ENCODE peak calls at places on chromosomes 7 and 10, in seven cellular contexts. One of them, this sample, is unnamed. For H3K9me3, the result is how much of the 10 kb centered on the place peaks cover.

GRCh38 chr10:55627526-55628170 is 733.4 kb downstream of the ZWINT start:
- DNase-seq in upper lobe of right lung: peak
- DNase-seq in OCI-LY7: no peak
- DNase-seq in naive thymus-derived CD4-positive, alpha-beta T cell: no peak
- DNase-seq in aorta: no peak
- DNase-seq in Peyer's patch: no peak
- DNase-seq in right atrium auricular region: no peak
- DNase-seq in this sample: no peak

GRCh38 chr10:72162978-72163377 is 52.8 kb upstream of the ANAPC16 start:
- DNase-seq in upper lobe of right lung: no peak
- DNase-seq in OCI-LY7: no peak
- DNase-seq in aorta: no peak
- DNase-seq in naive thymus-derived CD4-positive, alpha-beta T cell: no peak
- DNase-seq in right atrium auricular region: no peak
- DNase-seq in Peyer's patch: no peak
- DNase-seq in this sample: no peak

GRCh38 chr7:2965745-2966270 is 77.9 kb downstream of the CARD11 start:
- DNase-seq in OCI-LY7: no peak
- DNase-seq in Peyer's patch: no peak
- DNase-seq in naive thymus-derived CD4-positive, alpha-beta T cell: no peak
- DNase-seq in right atrium auricular region: no peak
- DNase-seq in upper lobe of right lung: no peak
- DNase-seq in aorta: no peak
- DNase-seq in this sample: no peak

GRCh38 chr10:132869621-132870020 is 72.7 kb downstream of the CFAP46 start:
- DNase-seq in naive thymus-derived CD4-positive, alpha-beta T cell: no peak
- DNase-seq in aorta: peak
- DNase-seq in upper lobe of right lung: peak
- DNase-seq in OCI-LY7: no peak
- DNase-seq in right atrium auricular region: no peak
- DNase-seq in Peyer's patch: no peak
- DNase-seq in this sample: no peak

GRCh38 chr7:47310020-47310419 is 271.9 kb downstream of the TNS3 start:
- DNase-seq in aorta: no peak
- DNase-seq in right atrium auricular region: no peak
- DNase-seq in upper lobe of right lung: no peak
- DNase-seq in Peyer's patch: no peak
- DNase-seq in naive thymus-derived CD4-positive, alpha-beta T cell: no peak
- DNase-seq in OCI-LY7: no peak
- DNase-seq in this sample: no peak

GRCh38 chr7:141156446-141156845 is 82.6 kb downstream of the TMEM178B start:
- DNase-seq in right atrium auricular region: no peak
- DNase-seq in OCI-LY7: no peak
- DNase-seq in aorta: no peak
- DNase-seq in naive thymus-derived CD4-positive, alpha-beta T cell: no peak
- DNase-seq in Peyer's patch: no peak
- DNase-seq in upper lobe of right lung: no peak
- DNase-seq in this sample: no peak

GRCh38 chr7:112481833-112482669 is 1.3 kb downstream of the LSMEM1 start:
- DNase-seq in right atrium auricular region: no peak
- DNase-seq in upper lobe of right lung: no peak
- DNase-seq in naive thymus-derived CD4-positive, alpha-beta T cell: no peak
- DNase-seq in OCI-LY7: no peak
- DNase-seq in aorta: no peak
- DNase-seq in Peyer's patch: no peak
- DNase-seq in this sample: no peak

GRCh38 chr10:119377905-119378736 is 164.4 kb downstream of the RGS10 start:
- DNase-seq in Peyer's patch: no peak
- DNase-seq in OCI-LY7: no peak
- DNase-seq in right atrium auricular region: no peak
- DNase-seq in upper lobe of right lung: no peak
- DNase-seq in aorta: no peak
- DNase-seq in naive thymus-derived CD4-positive, alpha-beta T cell: no peak
- DNase-seq in this sample: no peak

GRCh38 chr7:22601812-22602568 is 102.0 kb upstream of the STEAP1B start:
- DNase-seq in OCI-LY7: no peak
- DNase-seq in aorta: no peak
- DNase-seq in upper lobe of right lung: no peak
- DNase-seq in right atrium auricular region: no peak
- DNase-seq in Peyer's patch: no peak
- DNase-seq in naive thymus-derived CD4-positive, alpha-beta T cell: no peak
- DNase-seq in this sample: no peak

GRCh38 chr7:44348851-44349781 is 23.7 kb upstream of the CAMK2B start:
- DNase-seq in Peyer's patch: no peak
- DNase-seq in right atrium auricular region: no peak
- DNase-seq in upper lobe of right lung: no peak
- DNase-seq in aorta: peak
- DNase-seq in OCI-LY7: no peak
- DNase-seq in naive thymus-derived CD4-positive, alpha-beta T cell: no peak
- DNase-seq in this sample: no peak

GRCh38 chr10:117543245-117543998 is 876 bp downstream of the EMX2 start:
- DNase-seq in naive thymus-derived CD4-positive, alpha-beta T cell: no peak
- DNase-seq in Peyer's patch: no peak
- DNase-seq in right atrium auricular region: no peak
- DNase-seq in upper lobe of right lung: no peak
- DNase-seq in OCI-LY7: no peak
- DNase-seq in aorta: peak
- DNase-seq in this sample: no peak

GRCh38 chr7:122155566-122155965 is 11.5 kb upstream of the AASS start:
- DNase-seq in aorta: no peak
- DNase-seq in OCI-LY7: no peak
- DNase-seq in naive thymus-derived CD4-positive, alpha-beta T cell: no peak
- DNase-seq in Peyer's patch: no peak
- DNase-seq in right atrium auricular region: no peak
- DNase-seq in upper lobe of right lung: no peak
- DNase-seq in this sample: no peak

GRCh38 chr7:19522486-19522885 is 186.4 kb downstream of the POLR1F start:
- DNase-seq in aorta: no peak
- DNase-seq in upper lobe of right lung: no peak
- DNase-seq in naive thymus-derived CD4-positive, alpha-beta T cell: no peak
- DNase-seq in Peyer's patch: no peak
- DNase-seq in OCI-LY7: no peak
- DNase-seq in right atrium auricular region: no peak
- DNase-seq in this sample: no peak

GRCh38 chr10:87058171-87058570 is 36.5 kb downstream of the GLUD1 start:
- DNase-seq in naive thymus-derived CD4-positive, alpha-beta T cell: no peak
- DNase-seq in OCI-LY7: no peak
- DNase-seq in upper lobe of right lung: no peak
- DNase-seq in Peyer's patch: no peak
- DNase-seq in aorta: no peak
- DNase-seq in right atrium auricular region: no peak
- DNase-seq in this sample: no peak

GRCh38 chr10:79292789-79293746 is 54.2 kb upstream of the PPIF start:
- DNase-seq in right atrium auricular region: no peak
- DNase-seq in aorta: no peak
- DNase-seq in upper lobe of right lung: no peak
- DNase-seq in Peyer's patch: no peak
- DNase-seq in naive thymus-derived CD4-positive, alpha-beta T cell: peak
- DNase-seq in OCI-LY7: peak
- DNase-seq in this sample: no peak

GRCh38 chr7:118918556-118918955 is 694.1 kb downstream of the ANKRD7 start:
- DNase-seq in right atrium auricular region: no peak
- DNase-seq in upper lobe of right lung: no peak
- DNase-seq in OCI-LY7: peak
- DNase-seq in aorta: no peak
- DNase-seq in Peyer's patch: no peak
- DNase-seq in naive thymus-derived CD4-positive, alpha-beta T cell: no peak
- DNase-seq in this sample: no peak

GRCh38 chr7:127504715-127505114 is 80.7 kb downstream of the GCC1 start:
- DNase-seq in naive thymus-derived CD4-positive, alpha-beta T cell: peak
- DNase-seq in right atrium auricular region: no peak
- DNase-seq in Peyer's patch: no peak
- DNase-seq in upper lobe of right lung: no peak
- DNase-seq in aorta: no peak
- DNase-seq in OCI-LY7: peak
- DNase-seq in this sample: no peak

GRCh38 chr10:79019961-79020491 is 48.7 kb upstream of the ZMIZ1 start:
- DNase-seq in right atrium auricular region: peak
- DNase-seq in OCI-LY7: no peak
- DNase-seq in naive thymus-derived CD4-positive, alpha-beta T cell: no peak
- DNase-seq in upper lobe of right lung: peak
- DNase-seq in aorta: peak
- DNase-seq in Peyer's patch: no peak
- DNase-seq in this sample: no peak

GRCh38 chr10:61989995-61990760 is 88.7 kb downstream of the ARID5B start:
- DNase-seq in Peyer's patch: no peak
- DNase-seq in naive thymus-derived CD4-positive, alpha-beta T cell: no peak
- DNase-seq in aorta: no peak
- DNase-seq in OCI-LY7: no peak
- DNase-seq in upper lobe of right lung: no peak
- DNase-seq in right atrium auricular region: no peak
- DNase-seq in this sample: no peak

GRCh38 chr7:97971120-97971989 is 18.6 kb downstream of the OCM2 start:
- DNase-seq in right atrium auricular region: no peak
- DNase-seq in naive thymus-derived CD4-positive, alpha-beta T cell: no peak
- DNase-seq in upper lobe of right lung: no peak
- DNase-seq in OCI-LY7: peak
- DNase-seq in aorta: no peak
- DNase-seq in Peyer's patch: peak
- DNase-seq in this sample: no peak

GRCh38 chr10:49076741-49077521 is 38.4 kb downstream of the VSTM4 start:
- DNase-seq in naive thymus-derived CD4-positive, alpha-beta T cell: no peak
- DNase-seq in Peyer's patch: no peak
- DNase-seq in OCI-LY7: peak
- DNase-seq in right atrium auricular region: no peak
- DNase-seq in upper lobe of right lung: no peak
- DNase-seq in aorta: no peak
- DNase-seq in this sample: no peak

GRCh38 chr7:8923164-8923806 is 489.9 kb downstream of the NXPH1 start:
- DNase-seq in right atrium auricular region: no peak
- DNase-seq in naive thymus-derived CD4-positive, alpha-beta T cell: no peak
- DNase-seq in aorta: no peak
- DNase-seq in Peyer's patch: no peak
- DNase-seq in upper lobe of right lung: no peak
- DNase-seq in OCI-LY7: no peak
- DNase-seq in this sample: no peak

GRCh38 chr7:8922726-8923125 is 489.3 kb downstream of the NXPH1 start:
- DNase-seq in aorta: no peak
- DNase-seq in OCI-LY7: no peak
- DNase-seq in upper lobe of right lung: no peak
- DNase-seq in Peyer's patch: no peak
- DNase-seq in naive thymus-derived CD4-positive, alpha-beta T cell: no peak
- DNase-seq in right atrium auricular region: no peak
- DNase-seq in this sample: no peak
- H3K9me3 ChIP-seq in aorta: under half
- H3K9me3 ChIP-seq in OCI-LY7: under half
- H3K9me3 ChIP-seq in upper lobe of right lung: under half
- H3K9me3 ChIP-seq in Peyer's patch: under half
- H3K9me3 ChIP-seq in naive thymus-derived CD4-positive, alpha-beta T cell: under half
- H3K9me3 ChIP-seq in right atrium auricular region: under half
- H3K9me3 ChIP-seq in this sample: under half

GRCh38 chr7:159151231-159151630 is 6.6 kb upstream of the VIPR2 start:
- DNase-seq in Peyer's patch: no peak
- DNase-seq in upper lobe of right lung: no peak
- DNase-seq in OCI-LY7: no peak
- DNase-seq in aorta: no peak
- DNase-seq in right atrium auricular region: no peak
- DNase-seq in naive thymus-derived CD4-positive, alpha-beta T cell: no peak
- DNase-seq in this sample: no peak
- H3K9me3 ChIP-seq in Peyer's patch: under half
- H3K9me3 ChIP-seq in upper lobe of right lung: under half
- H3K9me3 ChIP-seq in OCI-LY7: under half
- H3K9me3 ChIP-seq in aorta: under half
- H3K9me3 ChIP-seq in right atrium auricular region: under half
- H3K9me3 ChIP-seq in naive thymus-derived CD4-positive, alpha-beta T cell: under half
- H3K9me3 ChIP-seq in this sample: under half

GRCh38 chr7:150431839-150432658 is 18.4 kb upstream of the GIMAP8 start:
- DNase-seq in aorta: no peak
- DNase-seq in OCI-LY7: no peak
- DNase-seq in Peyer's patch: peak
- DNase-seq in upper lobe of right lung: peak
- DNase-seq in naive thymus-derived CD4-positive, alpha-beta T cell: no peak
- DNase-seq in right atrium auricular region: peak
- DNase-seq in this sample: no peak

GRCh38 chr7:150434240-150434639 is 16.2 kb upstream of the GIMAP8 start:
- DNase-seq in upper lobe of right lung: no peak
- DNase-seq in right atrium auricular region: peak
- DNase-seq in OCI-LY7: no peak
- DNase-seq in aorta: no peak
- DNase-seq in Peyer's patch: peak
- DNase-seq in naive thymus-derived CD4-positive, alpha-beta T cell: no peak
- DNase-seq in this sample: no peak

GRCh38 chr7:150432915-150433892 is 17.2 kb upstream of the GIMAP8 start:
- DNase-seq in OCI-LY7: no peak
- DNase-seq in Peyer's patch: peak
- DNase-seq in right atrium auricular region: peak
- DNase-seq in aorta: no peak
- DNase-seq in naive thymus-derived CD4-positive, alpha-beta T cell: no peak
- DNase-seq in upper lobe of right lung: peak
- DNase-seq in this sample: no peak

GRCh38 chr7:150435390-150436073 is 14.9 kb upstream of the GIMAP8 start:
- DNase-seq in upper lobe of right lung: no peak
- DNase-seq in naive thymus-derived CD4-positive, alpha-beta T cell: no peak
- DNase-seq in Peyer's patch: peak
- DNase-seq in right atrium auricular region: peak
- DNase-seq in aorta: no peak
- DNase-seq in OCI-LY7: peak
- DNase-seq in this sample: no peak

GRCh38 chr7:150435047-150435389 is 15.4 kb upstream of the GIMAP8 start:
- DNase-seq in right atrium auricular region: no peak
- DNase-seq in Peyer's patch: no peak
- DNase-seq in naive thymus-derived CD4-positive, alpha-beta T cell: no peak
- DNase-seq in upper lobe of right lung: no peak
- DNase-seq in OCI-LY7: no peak
- DNase-seq in aorta: no peak
- DNase-seq in this sample: no peak
- H3K9me3 ChIP-seq in right atrium auricular region: under half
- H3K9me3 ChIP-seq in Peyer's patch: under half
- H3K9me3 ChIP-seq in naive thymus-derived CD4-positive, alpha-beta T cell: under half
- H3K9me3 ChIP-seq in upper lobe of right lung: under half
- H3K9me3 ChIP-seq in OCI-LY7: under half
- H3K9me3 ChIP-seq in aorta: under half
- H3K9me3 ChIP-seq in this sample: under half

GRCh38 chr10:38045129-38045528 is 34.7 kb downstream of the ZNF33A start:
- DNase-seq in OCI-LY7: no peak
- DNase-seq in right atrium auricular region: no peak
- DNase-seq in upper lobe of right lung: no peak
- DNase-seq in aorta: no peak
- DNase-seq in Peyer's patch: no peak
- DNase-seq in naive thymus-derived CD4-positive, alpha-beta T cell: no peak
- DNase-seq in this sample: no peak

GRCh38 chr10:38054361-38054797 is 39.8 kb upstream of the ZNF37A start:
- DNase-seq in Peyer's patch: no peak
- DNase-seq in OCI-LY7: no peak
- DNase-seq in aorta: no peak
- DNase-seq in upper lobe of right lung: no peak
- DNase-seq in right atrium auricular region: no peak
- DNase-seq in naive thymus-derived CD4-positive, alpha-beta T cell: no peak
- DNase-seq in this sample: no peak

GRCh38 chr10:38047666-38048065 is 37.2 kb downstream of the ZNF33A start:
- DNase-seq in Peyer's patch: no peak
- DNase-seq in OCI-LY7: no peak
- DNase-seq in right atrium auricular region: no peak
- DNase-seq in naive thymus-derived CD4-positive, alpha-beta T cell: no peak
- DNase-seq in aorta: no peak
- DNase-seq in upper lobe of right lung: no peak
- DNase-seq in this sample: no peak

DNA sequence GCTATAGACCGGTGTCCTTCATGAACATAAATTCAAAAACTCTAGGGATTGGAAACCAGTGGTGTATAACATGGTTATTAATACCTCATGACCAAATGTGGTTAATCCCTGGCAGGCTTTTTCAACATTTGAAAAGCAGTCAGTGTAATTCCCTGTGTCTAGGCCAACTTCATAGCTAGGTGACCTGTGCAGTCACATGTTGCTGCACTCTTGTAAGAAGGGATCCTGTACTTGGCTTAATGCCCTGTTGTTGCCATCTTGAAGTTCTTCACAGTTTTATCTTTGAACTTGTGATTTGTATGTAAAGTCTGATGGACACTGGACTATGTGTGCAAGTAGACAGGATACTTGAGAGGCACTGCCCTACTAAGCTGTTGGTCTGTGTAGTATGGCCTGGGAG is 39.7 kb downstream of the ZNF33A start:
- DNase-seq in naive thymus-derived CD4-positive, alpha-beta T cell: no peak
- DNase-seq in upper lobe of right lung: no peak
- DNase-seq in right atrium auricular region: no peak
- DNase-seq in aorta: no peak
- DNase-seq in Peyer's patch: no peak
- DNase-seq in OCI-LY7: no peak
- DNase-seq in this sample: no peak
- H3K9me3 ChIP-seq in naive thymus-derived CD4-positive, alpha-beta T cell: under half
- H3K9me3 ChIP-seq in upper lobe of right lung: under half
- H3K9me3 ChIP-seq in right atrium auricular region: under half
- H3K9me3 ChIP-seq in aorta: under half
- H3K9me3 ChIP-seq in Peyer's patch: under half
- H3K9me3 ChIP-seq in OCI-LY7: under half
- H3K9me3 ChIP-seq in this sample: under half